ENCODE peak calls at places on chromosomes 1 and 21, in four cellular contexts. One of them, this sample, is unnamed.

GRCh38 chr21:45430521-45431501 is 25.8 kb downstream of the COL18A1 start:
- DNase-seq in activated naive CD8-positive, alpha-beta T cell treated with anti-CD3 and anti-CD28 coated beads, Interleukin-2, amount 10 ng/mL, durations not matched to agents 7 days and 5 days: no peak
- DNase-seq in frontal cortex: no peak
- DNase-seq in right atrium auricular region: no peak
- DNase-seq in this sample: no peak

GRCh38 chr21:41767606-41768370 is 936 bp upstream of the RIPK4 start:
- DNase-seq in activated naive CD8-positive, alpha-beta T cell treated with anti-CD3 and anti-CD28 coated beads, Interleukin-2, amount 10 ng/mL, durations not matched to agents 7 days and 5 days: no peak
- DNase-seq in frontal cortex: no peak
- DNase-seq in right atrium auricular region: no peak
- DNase-seq in this sample: no peak

GRCh38 chr1:44842763-44843655 is at the start of gene PTCH2:
- DNase-seq in activated naive CD8-positive, alpha-beta T cell treated with anti-CD3 and anti-CD28 coated beads, Interleukin-2, amount 10 ng/mL, durations not matched to agents 7 days and 5 days: peak
- DNase-seq in frontal cortex: peak
- DNase-seq in right atrium auricular region: no peak
- DNase-seq in this sample: peak

GRCh38 chr1:227771326-227771725 is 36.1 kb downstream of the SNAP47 start:
- DNase-seq in activated naive CD8-positive, alpha-beta T cell treated with anti-CD3 and anti-CD28 coated beads, Interleukin-2, amount 10 ng/mL, durations not matched to agents 7 days and 5 days: no peak
- DNase-seq in frontal cortex: no peak
- DNase-seq in right atrium auricular region: no peak
- DNase-seq in this sample: no peak

GRCh38 chr1:232982238-232982944 is 32.0 kb downstream of the NTPCR start:
- DNase-seq in activated naive CD8-positive, alpha-beta T cell treated with anti-CD3 and anti-CD28 coated beads, Interleukin-2, amount 10 ng/mL, durations not matched to agents 7 days and 5 days: no peak
- DNase-seq in frontal cortex: no peak
- DNase-seq in right atrium auricular region: peak
- DNase-seq in this sample: no peak

GRCh38 chr21:46122241-46122671 is 24.3 kb downstream of the COL6A2 start:
- DNase-seq in activated naive CD8-positive, alpha-beta T cell treated with anti-CD3 and anti-CD28 coated beads, Interleukin-2, amount 10 ng/mL, durations not matched to agents 7 days and 5 days: peak
- DNase-seq in frontal cortex: no peak
- DNase-seq in right atrium auricular region: no peak
- DNase-seq in this sample: no peak

GRCh38 chr1:12276225-12276624 is 46.4 kb downstream of the VPS13D start:
- DNase-seq in activated naive CD8-positive, alpha-beta T cell treated with anti-CD3 and anti-CD28 coated beads, Interleukin-2, amount 10 ng/mL, durations not matched to agents 7 days and 5 days: no peak
- DNase-seq in frontal cortex: no peak
- DNase-seq in right atrium auricular region: no peak
- DNase-seq in this sample: peak

GRCh38 chr1:164689672-164690655 is 131.0 kb downstream of the PBX1 start:
- DNase-seq in activated naive CD8-positive, alpha-beta T cell treated with anti-CD3 and anti-CD28 coated beads, Interleukin-2, amount 10 ng/mL, durations not matched to agents 7 days and 5 days: no peak
- DNase-seq in frontal cortex: no peak
- DNase-seq in right atrium auricular region: no peak
- DNase-seq in this sample: no peak

GRCh38 chr1:68322837-68323687 is 90.7 kb upstream of the WLS start:
- DNase-seq in activated naive CD8-positive, alpha-beta T cell treated with anti-CD3 and anti-CD28 coated beads, Interleukin-2, amount 10 ng/mL, durations not matched to agents 7 days and 5 days: no peak
- DNase-seq in frontal cortex: no peak
- DNase-seq in right atrium auricular region: no peak
- DNase-seq in this sample: no peak

GRCh38 chr1:115469703-115470476 is 131.8 kb upstream of the NGF start:
- DNase-seq in activated naive CD8-positive, alpha-beta T cell treated with anti-CD3 and anti-CD28 coated beads, Interleukin-2, amount 10 ng/mL, durations not matched to agents 7 days and 5 days: peak
- DNase-seq in frontal cortex: no peak
- DNase-seq in right atrium auricular region: peak
- DNase-seq in this sample: peak

GRCh38 chr1:117001254-117001927 is at the start of gene CD101:
- DNase-seq in activated naive CD8-positive, alpha-beta T cell treated with anti-CD3 and anti-CD28 coated beads, Interleukin-2, amount 10 ng/mL, durations not matched to agents 7 days and 5 days: no peak
- DNase-seq in frontal cortex: no peak
- DNase-seq in right atrium auricular region: no peak
- DNase-seq in this sample: no peak

GRCh38 chr1:186152227-186152944 is 222.7 kb downstream of the TPR start:
- DNase-seq in activated naive CD8-positive, alpha-beta T cell treated with anti-CD3 and anti-CD28 coated beads, Interleukin-2, amount 10 ng/mL, durations not matched to agents 7 days and 5 days: no peak
- DNase-seq in frontal cortex: no peak
- DNase-seq in right atrium auricular region: no peak
- DNase-seq in this sample: peak

GRCh38 chr1:100775483-100775882 is 55.9 kb downstream of the VCAM1 start:
- DNase-seq in activated naive CD8-positive, alpha-beta T cell treated with anti-CD3 and anti-CD28 coated beads, Interleukin-2, amount 10 ng/mL, durations not matched to agents 7 days and 5 days: no peak
- DNase-seq in frontal cortex: no peak
- DNase-seq in right atrium auricular region: no peak
- DNase-seq in this sample: no peak

GRCh38 chr21:33047231-33047630 is 21.5 kb downstream of the OLIG2 start:
- DNase-seq in activated naive CD8-positive, alpha-beta T cell treated with anti-CD3 and anti-CD28 coated beads, Interleukin-2, amount 10 ng/mL, durations not matched to agents 7 days and 5 days: no peak
- DNase-seq in frontal cortex: no peak
- DNase-seq in right atrium auricular region: no peak
- DNase-seq in this sample: no peak

GRCh38 chr1:7380712-7381111 is 390.4 kb upstream of the VAMP3 start:
- DNase-seq in activated naive CD8-positive, alpha-beta T cell treated with anti-CD3 and anti-CD28 coated beads, Interleukin-2, amount 10 ng/mL, durations not matched to agents 7 days and 5 days: no peak
- DNase-seq in frontal cortex: no peak
- DNase-seq in right atrium auricular region: peak
- DNase-seq in this sample: no peak

GRCh38 chr1:229033480-229033879 is 237.4 kb upstream of the RAB4A start:
- DNase-seq in activated naive CD8-positive, alpha-beta T cell treated with anti-CD3 and anti-CD28 coated beads, Interleukin-2, amount 10 ng/mL, durations not matched to agents 7 days and 5 days: no peak
- DNase-seq in frontal cortex: no peak
- DNase-seq in right atrium auricular region: no peak
- DNase-seq in this sample: no peak

GRCh38 chr1:230204852-230205251 is 137.8 kb downstream of the GALNT2 start:
- DNase-seq in activated naive CD8-positive, alpha-beta T cell treated with anti-CD3 and anti-CD28 coated beads, Interleukin-2, amount 10 ng/mL, durations not matched to agents 7 days and 5 days: no peak
- DNase-seq in frontal cortex: no peak
- DNase-seq in right atrium auricular region: no peak
- DNase-seq in this sample: no peak

GRCh38 chr1:35062518-35063196 is 16.5 kb upstream of the ZMYM1 start:
- DNase-seq in activated naive CD8-positive, alpha-beta T cell treated with anti-CD3 and anti-CD28 coated beads, Interleukin-2, amount 10 ng/mL, durations not matched to agents 7 days and 5 days: no peak
- DNase-seq in frontal cortex: no peak
- DNase-seq in right atrium auricular region: no peak
- DNase-seq in this sample: no peak

GRCh38 chr1:36816348-36816747 is 218.0 kb downstream of the GRIK3 start:
- DNase-seq in activated naive CD8-positive, alpha-beta T cell treated with anti-CD3 and anti-CD28 coated beads, Interleukin-2, amount 10 ng/mL, durations not matched to agents 7 days and 5 days: no peak
- DNase-seq in frontal cortex: no peak
- DNase-seq in right atrium auricular region: no peak
- DNase-seq in this sample: no peak

GRCh38 chr21:39730418-39731107 is 14.4 kb upstream of the IGSF5 start:
- DNase-seq in activated naive CD8-positive, alpha-beta T cell treated with anti-CD3 and anti-CD28 coated beads, Interleukin-2, amount 10 ng/mL, durations not matched to agents 7 days and 5 days: no peak
- DNase-seq in frontal cortex: no peak
- DNase-seq in right atrium auricular region: no peak
- DNase-seq in this sample: no peak

GRCh38 chr1:92975551-92976232 is 14.4 kb upstream of the DIPK1A start:
- DNase-seq in activated naive CD8-positive, alpha-beta T cell treated with anti-CD3 and anti-CD28 coated beads, Interleukin-2, amount 10 ng/mL, durations not matched to agents 7 days and 5 days: no peak
- DNase-seq in frontal cortex: no peak
- DNase-seq in right atrium auricular region: no peak
- DNase-seq in this sample: no peak

GRCh38 chr1:44714944-44715571 is 15.9 kb downstream of the RNU5D-1 start:
- DNase-seq in activated naive CD8-positive, alpha-beta T cell treated with anti-CD3 and anti-CD28 coated beads, Interleukin-2, amount 10 ng/mL, durations not matched to agents 7 days and 5 days: peak
- DNase-seq in frontal cortex: no peak
- DNase-seq in right atrium auricular region: peak
- DNase-seq in this sample: peak

GRCh38 chr21:43866659-43867331 is 1.8 kb downstream of the AGPAT3 start:
- DNase-seq in activated naive CD8-positive, alpha-beta T cell treated with anti-CD3 and anti-CD28 coated beads, Interleukin-2, amount 10 ng/mL, durations not matched to agents 7 days and 5 days: peak
- DNase-seq in frontal cortex: no peak
- DNase-seq in right atrium auricular region: no peak
- DNase-seq in this sample: no peak

GRCh38 chr1:84598846-84599741 is 24.9 kb upstream of the CTBS start:
- DNase-seq in activated naive CD8-positive, alpha-beta T cell treated with anti-CD3 and anti-CD28 coated beads, Interleukin-2, amount 10 ng/mL, durations not matched to agents 7 days and 5 days: no peak
- DNase-seq in frontal cortex: no peak
- DNase-seq in right atrium auricular region: no peak
- DNase-seq in this sample: no peak

GRCh38 chr1:169371400-169371799 is 3.4 kb downstream of the BLZF1 start:
- DNase-seq in activated naive CD8-positive, alpha-beta T cell treated with anti-CD3 and anti-CD28 coated beads, Interleukin-2, amount 10 ng/mL, durations not matched to agents 7 days and 5 days: no peak
- DNase-seq in frontal cortex: no peak
- DNase-seq in right atrium auricular region: no peak
- DNase-seq in this sample: no peak

GRCh38 chr1:215543191-215543606 is 23.9 kb upstream of the KCTD3 start:
- DNase-seq in activated naive CD8-positive, alpha-beta T cell treated with anti-CD3 and anti-CD28 coated beads, Interleukin-2, amount 10 ng/mL, durations not matched to agents 7 days and 5 days: no peak
- DNase-seq in frontal cortex: no peak
- DNase-seq in right atrium auricular region: no peak
- DNase-seq in this sample: no peak

GRCh38 chr1:161071886-161072371 is 2.2 kb upstream of the ARHGAP30 start:
- DNase-seq in activated naive CD8-positive, alpha-beta T cell treated with anti-CD3 and anti-CD28 coated beads, Interleukin-2, amount 10 ng/mL, durations not matched to agents 7 days and 5 days: peak
- DNase-seq in frontal cortex: no peak
- DNase-seq in right atrium auricular region: peak
- DNase-seq in this sample: peak

GRCh38 chr1:3330771-3331245 is 123.7 kb upstream of the ARHGEF16 start:
- DNase-seq in activated naive CD8-positive, alpha-beta T cell treated with anti-CD3 and anti-CD28 coated beads, Interleukin-2, amount 10 ng/mL, durations not matched to agents 7 days and 5 days: no peak
- DNase-seq in frontal cortex: no peak
- DNase-seq in right atrium auricular region: no peak
- DNase-seq in this sample: no peak

GRCh38 chr1:14954210-14954609 is 199.3 kb upstream of the TMEM51 start:
- DNase-seq in activated naive CD8-positive, alpha-beta T cell treated with anti-CD3 and anti-CD28 coated beads, Interleukin-2, amount 10 ng/mL, durations not matched to agents 7 days and 5 days: no peak
- DNase-seq in frontal cortex: no peak
- DNase-seq in right atrium auricular region: no peak
- DNase-seq in this sample: no peak

GRCh38 chr1:241235236-241235897 is 121.6 kb downstream of the RGS7 start:
- DNase-seq in activated naive CD8-positive, alpha-beta T cell treated with anti-CD3 and anti-CD28 coated beads, Interleukin-2, amount 10 ng/mL, durations not matched to agents 7 days and 5 days: no peak
- DNase-seq in frontal cortex: no peak
- DNase-seq in right atrium auricular region: no peak
- DNase-seq in this sample: no peak

GRCh38 chr1:155801149-155801548 is 55.9 kb downstream of the GON4L start:
- DNase-seq in activated naive CD8-positive, alpha-beta T cell treated with anti-CD3 and anti-CD28 coated beads, Interleukin-2, amount 10 ng/mL, durations not matched to agents 7 days and 5 days: no peak
- DNase-seq in frontal cortex: no peak
- DNase-seq in right atrium auricular region: no peak
- DNase-seq in this sample: no peak

GRCh38 chr1:1291611-1292441 is 11.6 kb downstream of the SCNN1D start:
- DNase-seq in activated naive CD8-positive, alpha-beta T cell treated with anti-CD3 and anti-CD28 coated beads, Interleukin-2, amount 10 ng/mL, durations not matched to agents 7 days and 5 days: peak
- DNase-seq in frontal cortex: no peak
- DNase-seq in right atrium auricular region: no peak
- DNase-seq in this sample: no peak

GRCh38 chr1:200306954-200307754 is 102.7 kb downstream of the ZNF281 start:
- DNase-seq in activated naive CD8-positive, alpha-beta T cell treated with anti-CD3 and anti-CD28 coated beads, Interleukin-2, amount 10 ng/mL, durations not matched to agents 7 days and 5 days: no peak
- DNase-seq in frontal cortex: peak
- DNase-seq in right atrium auricular region: no peak
- DNase-seq in this sample: no peak